ENCODE peak calls at places on chromosome 9, in ten cellular contexts. Z, C, S, I, Y, F, D, L, T and P are unnamed samples.

GRCh38 chr9:29969408-29969807 is 2396.1 kb upstream of the C9orf72 start:
- DNase-seq in Y (no peak), C (no peak), S (no peak), I (no peak), D (no peak), F (no peak), L (no peak), T (no peak), Z (no peak), P (no peak)

GRCh38 chr9:108802967-108803366 is 52.8 kb downstream of the ACTL7B start:
- DNase-seq in C (no peak), I (no peak), L (no peak), Z (no peak), T (no peak), Y (no peak), D (no peak), S (no peak), F (no peak), P (no peak)

GRCh38 chr9:128141604-128142003 is 7.6 kb upstream of the LCN2 start:
- DNase-seq in C (no peak), Y (no peak), F (no peak), L (no peak), T (no peak), S (no peak), Z (no peak), I (no peak), D (no peak), P (no peak)

GRCh38 chr9:86645303-86645702 is 291.1 kb upstream of the TUT7 start:
- DNase-seq in S (peak; percentile 86), C (no peak), I (no peak), Y (no peak), D (no peak), T (no peak), F (no peak), L (no peak), Z (no peak), P (no peak)

GRCh38 chr9:96327694-96328352 is 25.8 kb upstream of the HSD17B3 start:
- DNase-seq in D (peak; percentile 44), Y (peak; percentile 52), I (no peak), T (no peak), F (peak; percentile 84), L (peak; percentile 45), Z (peak; percentile 54), C (peak; percentile 74), S (peak; percentile 52), P (peak; percentile 65)

GRCh38 chr9:99811172-99811571 is 10.5 kb upstream of the NR4A3 start:
- DNase-seq in F (no peak), C (no peak), I (no peak), Y (no peak), S (no peak), T (no peak), Z (no peak), D (no peak), L (no peak), P (no peak)

GRCh38 chr9:125519741-125520140 is 187.3 kb downstream of the MAPKAP1 start:
- DNase-seq in T (no peak), I (no peak), Y (no peak), L (no peak), Z (no peak), F (no peak), D (no peak), C (no peak), S (no peak), P (no peak)

GRCh38 chr9:38713426-38713825 is 6.5 kb downstream of the FAM240B start:
- DNase-seq in T (no peak), I (no peak), S (no peak), L (no peak), Z (no peak), F (peak; percentile 7), C (no peak), Y (no peak), D (no peak), P (no peak)

GRCh38 chr9:117411547-117411946 is 3.3 kb downstream of the ASTN2 start:
- DNase-seq in Z (no peak), D (peak; percentile 50), C (no peak), S (peak; percentile 85), L (peak; percentile 80), F (peak; percentile 39), Y (peak; percentile 28), T (no peak), I (peak; percentile 62), P (peak; percentile 61)

GRCh38 chr9:133098104-133098754 is 22.8 kb downstream of the RALGDS start:
- DNase-seq in Y (no peak), I (no peak), F (no peak), S (no peak), L (no peak), D (no peak), T (no peak), Z (no peak), C (no peak), P (no peak)

GRCh38 chr9:121826711-121827110 is 175.3 kb downstream of the DAB2IP start:
- DNase-seq in Y (no peak), Z (no peak), I (no peak), D (no peak), C (no peak), T (no peak), F (no peak), S (no peak), L (no peak), P (no peak)
- H3K4me1 ChIP-seq in Y (peaks cover 4% of the 10 kb centered on the region), Z (no peaks in the 10 kb centered on the region), I (no peaks in the 10 kb centered on the region), D (no peaks in the 10 kb centered on the region), C (no peaks in the 10 kb centered on the region), T (peaks cover 5% of the 10 kb centered on the region), F (no peaks in the 10 kb centered on the region), S (no peaks in the 10 kb centered on the region), L (no peaks in the 10 kb centered on the region), P (no peaks in the 10 kb centered on the region)

DNA sequence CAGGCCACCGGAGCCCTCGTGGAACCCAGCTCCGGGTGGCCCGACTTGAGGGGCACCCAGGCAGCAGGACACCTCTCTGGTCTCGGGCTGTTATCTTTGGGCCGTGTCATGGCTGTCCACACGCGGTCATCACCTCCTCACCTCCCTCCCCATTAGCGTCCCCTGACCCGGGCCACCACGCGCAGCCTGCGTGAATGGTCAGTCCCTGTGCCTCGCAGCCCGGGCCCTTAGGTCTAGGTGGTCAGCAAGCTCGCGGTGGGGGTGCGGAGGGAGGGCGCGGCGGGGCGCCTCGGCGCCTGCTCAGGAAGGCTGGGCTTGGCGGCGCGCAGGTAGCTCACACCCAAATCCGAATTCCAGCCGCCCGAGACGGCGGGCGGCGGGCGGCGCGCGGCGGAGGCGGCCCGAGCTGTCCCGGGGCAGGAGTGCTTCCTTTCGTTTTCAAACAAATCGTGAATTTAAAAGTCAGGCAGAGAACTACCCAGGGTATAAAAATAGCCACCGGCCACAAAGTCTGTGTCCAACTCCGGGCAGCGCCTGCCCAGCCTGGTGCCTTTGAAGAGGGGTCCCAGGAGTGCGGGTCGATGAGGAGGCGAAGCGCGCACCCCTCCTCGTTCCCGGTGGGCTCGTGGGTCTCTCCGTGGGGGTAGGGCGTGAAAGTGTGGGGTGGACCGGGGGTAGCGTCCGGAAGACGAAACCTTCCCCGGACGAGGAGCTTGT is 1.0 kb upstream of the RXRA start:
- DNase-seq in I (peak; percentile 85), Y (peak; percentile 52), Z (peak; percentile 66), D (peak; percentile 54), F (peak; percentile 64), T (no peak), L (peak; percentile 62), C (peak; percentile 42), S (peak; percentile 68), P (peak; percentile 58)
- H3K4me1 ChIP-seq in I (peaks cover 5% of the 10 kb centered on the region), Y (peaks cover 50% of the 10 kb centered on the region), Z (peaks cover 16% of the 10 kb centered on the region), D (peaks cover 46% of the 10 kb centered on the region), F (peaks cover 36% of the 10 kb centered on the region), T (peaks cover 56% of the 10 kb centered on the region), L (peaks cover 64% of the 10 kb centered on the region), C (peaks cover 21% of the 10 kb centered on the region), S (peaks cover 52% of the 10 kb centered on the region), P (peaks cover 48% of the 10 kb centered on the region)

GRCh38 chr9:93093081-93093448 is 3.0 kb upstream of the CARD19 start:
- DNase-seq in I (no peak), L (peak; percentile 8), C (no peak), Z (peak; percentile 29), F (no peak), T (no peak), Y (no peak), S (peak; percentile 0), D (no peak), P (no peak)
- H3K4me1 ChIP-seq in I (no peaks in the 10 kb centered on the region), L (peaks cover 22% of the 10 kb centered on the region), C (peaks cover 23% of the 10 kb centered on the region), Z (peaks cover 41% of the 10 kb centered on the region), F (peaks cover 36% of the 10 kb centered on the region), T (peaks cover 15% of the 10 kb centered on the region), Y (peaks cover 39% of the 10 kb centered on the region), S (peaks cover 5% of the 10 kb centered on the region), D (peaks cover 50% of the 10 kb centered on the region), P (peaks cover 38% of the 10 kb centered on the region)

GRCh38 chr9:34993502-34994428 is 4.2 kb downstream of the DNAJB5 start:
- DNase-seq in T (peak; percentile 89), L (peak; percentile 35), I (peak; percentile 95), Y (peak; percentile 90), F (no peak), C (peak; percentile 52), S (no peak), Z (no peak), D (no peak), P (peak; percentile 72)
- H3K4me1 ChIP-seq in T (peaks cover 35% of the 10 kb centered on the region), L (peaks cover 32% of the 10 kb centered on the region), I (no peaks in the 10 kb centered on the region), Y (peaks cover 56% of the 10 kb centered on the region), F (peaks cover 4% of the 10 kb centered on the region), C (peaks cover 45% of the 10 kb centered on the region), S (peaks cover 15% of the 10 kb centered on the region), Z (peaks cover 6% of the 10 kb centered on the region), D (peaks cover 40% of the 10 kb centered on the region), P (peaks cover 51% of the 10 kb centered on the region)

GRCh38 chr9:35526087-35526801 is 36.3 kb downstream of the RUSC2 start:
- DNase-seq in S (no peak), C (peak; percentile 24), D (no peak), T (no peak), F (no peak), L (no peak), Y (no peak), Z (no peak), I (no peak), P (no peak)
- H3K4me1 ChIP-seq in S (peaks cover 4% of the 10 kb centered on the region), C (peaks cover 11% of the 10 kb centered on the region), D (peaks cover 85% of the 10 kb centered on the region), T (no peaks in the 10 kb centered on the region), F (no peaks in the 10 kb centered on the region), L (peaks cover 47% of the 10 kb centered on the region), Y (peaks cover 64% of the 10 kb centered on the region), Z (no peaks in the 10 kb centered on the region), I (peaks cover 6% of the 10 kb centered on the region), P (peaks cover 4% of the 10 kb centered on the region)

GRCh38 chr9:13673348-13673747 is 393.9 kb upstream of the MPDZ start:
- DNase-seq in Y (no peak), L (no peak), F (no peak), T (no peak), S (no peak), I (no peak), Z (no peak), D (no peak), C (no peak), P (no peak)

GRCh38 chr9:13674926-13675637 is 395.6 kb upstream of the MPDZ start:
- DNase-seq in Z (no peak), L (no peak), T (no peak), Y (no peak), D (no peak), C (no peak), I (no peak), S (no peak), F (no peak), P (no peak)

GRCh38 chr9:13675638-13676000 is 396.1 kb upstream of the MPDZ start:
- DNase-seq in T (no peak), D (no peak), Y (peak; percentile 32), Z (no peak), F (no peak), I (no peak), S (no peak), L (no peak), C (no peak), P (no peak)
- H3K4me1 ChIP-seq in T (no peaks in the 10 kb centered on the region), D (no peaks in the 10 kb centered on the region), Y (no peaks in the 10 kb centered on the region), Z (no peaks in the 10 kb centered on the region), F (no peaks in the 10 kb centered on the region), I (no peaks in the 10 kb centered on the region), S (no peaks in the 10 kb centered on the region), L (no peaks in the 10 kb centered on the region), C (no peaks in the 10 kb centered on the region), P (no peaks in the 10 kb centered on the region)